ENCODE peak calls at places on chromosomes 13 and 19, in seven cellular contexts. G, S, T, R, U, J and Q are unnamed samples.

GRCh38 chr19:46878613-46879375 is 18.0 kb downstream of the ARHGAP35 start:
- DNase-seq in R (no peak), T (no peak), S (no peak), U (no peak), J (no peak), G (peak; percentile 95), Q (peak; percentile 82)

GRCh38 chr19:18470153-18470552 is 32.2 kb upstream of the ISYNA1 start:
- DNase-seq in R (peak; percentile 14), U (no peak), G (no peak), T (no peak), J (no peak), S (no peak), Q (no peak)

GRCh38 chr13:27847669-27848068 is 55.4 kb downstream of the GSX1 start:
- DNase-seq in G (no peak), R (no peak), S (no peak), J (no peak), T (no peak), U (no peak), Q (no peak)

GRCh38 chr13:113448885-113449692 is 4.2 kb downstream of the ADPRHL1 start:
- DNase-seq in T (peak; percentile 89), G (no peak), U (peak; percentile 53), R (peak; percentile 97), J (peak; percentile 15), S (peak; percentile 97), Q (no peak)

GRCh38 chr19:39865186-39865585 is 19.0 kb upstream of the FBL start:
- DNase-seq in J (no peak), U (no peak), G (no peak), S (no peak), T (no peak), R (no peak), Q (no peak)

GRCh38 chr19:15759962-15760565 is 22.3 kb downstream of the OR10H3 start:
- DNase-seq in J (no peak), U (no peak), T (no peak), S (no peak), G (no peak), R (no peak), Q (no peak)

GRCh38 chr13:98888222-98888889 is 89.5 kb downstream of the DOCK9 start:
- DNase-seq in J (no peak), G (no peak), S (no peak), T (no peak), R (no peak), U (no peak), Q (no peak)

GRCh38 chr19:19232231-19232630 is 20.5 kb downstream of the NCAN start:
- DNase-seq in J (no peak), T (no peak), R (peak; percentile 61), G (no peak), U (no peak), S (no peak), Q (no peak)

GRCh38 chr13:83557845-83558244 is 324.4 kb downstream of the SLITRK1 start:
- DNase-seq in G (no peak), T (no peak), R (no peak), U (no peak), S (no peak), J (no peak), Q (no peak)